ENCODE peak calls at places on chromosome 2, in eight cellular contexts. One of them, this sample, is unnamed.

GRCh38 chr2:209532321-209532720 is 108.5 kb downstream of the MAP2 start:
- DNase-seq in hepatocyte: no peak
- DNase-seq in progenitor cell of endocrine pancreas: no peak
- DNase-seq in Caco-2: no peak
- DNase-seq in fibroblast of lung: no peak
- DNase-seq in uterus: no peak
- DNase-seq in Calu3: no peak
- DNase-seq in GM12865: no peak
- DNase-seq in this sample: no peak

GRCh38 chr2:152568566-152568965 is 148.7 kb downstream of the PRPF40A start:
- DNase-seq in progenitor cell of endocrine pancreas: no peak
- DNase-seq in uterus: no peak
- DNase-seq in hepatocyte: no peak
- DNase-seq in Calu3: no peak
- DNase-seq in fibroblast of lung: no peak
- DNase-seq in GM12865: no peak
- DNase-seq in Caco-2: no peak
- DNase-seq in this sample: no peak

GRCh38 chr2:127046579-127046978 is 60.4 kb downstream of the BIN1 start:
- DNase-seq in hepatocyte: no peak
- DNase-seq in uterus: no peak
- DNase-seq in fibroblast of lung: no peak
- DNase-seq in Caco-2: peak
- DNase-seq in Calu3: no peak
- DNase-seq in GM12865: no peak
- DNase-seq in progenitor cell of endocrine pancreas: no peak
- DNase-seq in this sample: no peak

GRCh38 chr2:127570282-127571250 is 35.1 kb downstream of the MYO7B start:
- DNase-seq in Calu3: no peak
- DNase-seq in fibroblast of lung: no peak
- DNase-seq in GM12865: no peak
- DNase-seq in Caco-2: peak
- DNase-seq in uterus: no peak
- DNase-seq in hepatocyte: no peak
- DNase-seq in progenitor cell of endocrine pancreas: no peak
- DNase-seq in this sample: no peak

GRCh38 chr2:180952082-180952481 is 28.3 kb upstream of the UBE2E3 start:
- DNase-seq in progenitor cell of endocrine pancreas: no peak
- DNase-seq in Calu3: no peak
- DNase-seq in uterus: no peak
- DNase-seq in hepatocyte: no peak
- DNase-seq in Caco-2: no peak
- DNase-seq in GM12865: peak
- DNase-seq in fibroblast of lung: no peak
- DNase-seq in this sample: no peak

GRCh38 chr2:193463016-193463415 is 1268.3 kb upstream of the TMEFF2 start:
- DNase-seq in uterus: no peak
- DNase-seq in Caco-2: no peak
- DNase-seq in GM12865: no peak
- DNase-seq in Calu3: no peak
- DNase-seq in hepatocyte: no peak
- DNase-seq in fibroblast of lung: no peak
- DNase-seq in progenitor cell of endocrine pancreas: no peak
- DNase-seq in this sample: no peak

GRCh38 chr2:17538022-17538843 is 2.3 kb upstream of the VSNL1 start:
- DNase-seq in fibroblast of lung: peak
- DNase-seq in progenitor cell of endocrine pancreas: no peak
- DNase-seq in GM12865: no peak
- DNase-seq in uterus: no peak
- DNase-seq in hepatocyte: peak
- DNase-seq in Caco-2: no peak
- DNase-seq in Calu3: no peak
- DNase-seq in this sample: no peak

GRCh38 chr2:224432003-224432574 is 30.2 kb upstream of the FAM124B start:
- DNase-seq in progenitor cell of endocrine pancreas: no peak
- DNase-seq in Calu3: no peak
- DNase-seq in fibroblast of lung: no peak
- DNase-seq in Caco-2: no peak
- DNase-seq in hepatocyte: no peak
- DNase-seq in GM12865: no peak
- DNase-seq in uterus: no peak
- DNase-seq in this sample: no peak

GRCh38 chr2:175282300-175282699 is 100.8 kb upstream of the ATP5MC3 start:
- DNase-seq in progenitor cell of endocrine pancreas: no peak
- DNase-seq in uterus: no peak
- DNase-seq in Caco-2: no peak
- DNase-seq in GM12865: peak
- DNase-seq in hepatocyte: peak
- DNase-seq in Calu3: no peak
- DNase-seq in fibroblast of lung: peak
- DNase-seq in this sample: no peak

GRCh38 chr2:588041-588645 is 89.1 kb downstream of the TMEM18 start:
- DNase-seq in uterus: no peak
- DNase-seq in hepatocyte: no peak
- DNase-seq in Calu3: no peak
- DNase-seq in progenitor cell of endocrine pancreas: no peak
- DNase-seq in fibroblast of lung: no peak
- DNase-seq in GM12865: no peak
- DNase-seq in Caco-2: no peak
- DNase-seq in this sample: no peak

GRCh38 chr2:231162036-231162345 is 36.4 kb upstream of the ARMC9 start:
- DNase-seq in progenitor cell of endocrine pancreas: no peak
- DNase-seq in uterus: no peak
- DNase-seq in Caco-2: no peak
- DNase-seq in Calu3: no peak
- DNase-seq in fibroblast of lung: peak
- DNase-seq in hepatocyte: peak
- DNase-seq in GM12865: no peak
- DNase-seq in this sample: no peak

GRCh38 chr2:105114551-105114950 is 76.7 kb downstream of the MRPS9 start:
- DNase-seq in Caco-2: no peak
- DNase-seq in Calu3: no peak
- DNase-seq in hepatocyte: peak
- DNase-seq in fibroblast of lung: peak
- DNase-seq in uterus: no peak
- DNase-seq in progenitor cell of endocrine pancreas: no peak
- DNase-seq in GM12865: peak
- DNase-seq in this sample: no peak

GRCh38 chr2:105784577-105784976 is 39.9 kb downstream of the NCK2 start:
- DNase-seq in Calu3: no peak
- DNase-seq in progenitor cell of endocrine pancreas: no peak
- DNase-seq in GM12865: no peak
- DNase-seq in uterus: no peak
- DNase-seq in fibroblast of lung: no peak
- DNase-seq in Caco-2: no peak
- DNase-seq in hepatocyte: no peak
- DNase-seq in this sample: no peak

GRCh38 chr2:138373993-138374408 is 127.6 kb upstream of the SPOPL start:
- DNase-seq in Calu3: peak
- DNase-seq in hepatocyte: peak
- DNase-seq in fibroblast of lung: peak
- DNase-seq in progenitor cell of endocrine pancreas: no peak
- DNase-seq in Caco-2: no peak
- DNase-seq in uterus: no peak
- DNase-seq in GM12865: peak
- DNase-seq in this sample: no peak

GRCh38 chr2:171404719-171405118 is 29.1 kb downstream of the METTL8 start:
- DNase-seq in uterus: no peak
- DNase-seq in Calu3: no peak
- DNase-seq in Caco-2: no peak
- DNase-seq in progenitor cell of endocrine pancreas: no peak
- DNase-seq in hepatocyte: no peak
- DNase-seq in fibroblast of lung: no peak
- DNase-seq in GM12865: peak
- DNase-seq in this sample: no peak

GRCh38 chr2:158970522-158970855 is 2.0 kb downstream of the TANC1 start:
- DNase-seq in Caco-2: no peak
- DNase-seq in fibroblast of lung: no peak
- DNase-seq in progenitor cell of endocrine pancreas: no peak
- DNase-seq in uterus: peak
- DNase-seq in GM12865: no peak
- DNase-seq in Calu3: no peak
- DNase-seq in hepatocyte: no peak
- DNase-seq in this sample: no peak

GRCh38 chr2:120938132-120938771 is 202.6 kb downstream of the GLI2 start:
- DNase-seq in uterus: no peak
- DNase-seq in Calu3: no peak
- DNase-seq in progenitor cell of endocrine pancreas: no peak
- DNase-seq in GM12865: no peak
- DNase-seq in fibroblast of lung: peak
- DNase-seq in Caco-2: peak
- DNase-seq in hepatocyte: no peak
- DNase-seq in this sample: no peak

GRCh38 chr2:195559431-195559914 is 97.6 kb upstream of the SLC39A10 start:
- DNase-seq in GM12865: peak
- DNase-seq in fibroblast of lung: peak
- DNase-seq in Caco-2: no peak
- DNase-seq in uterus: no peak
- DNase-seq in Calu3: no peak
- DNase-seq in hepatocyte: no peak
- DNase-seq in progenitor cell of endocrine pancreas: no peak
- DNase-seq in this sample: no peak

DNA sequence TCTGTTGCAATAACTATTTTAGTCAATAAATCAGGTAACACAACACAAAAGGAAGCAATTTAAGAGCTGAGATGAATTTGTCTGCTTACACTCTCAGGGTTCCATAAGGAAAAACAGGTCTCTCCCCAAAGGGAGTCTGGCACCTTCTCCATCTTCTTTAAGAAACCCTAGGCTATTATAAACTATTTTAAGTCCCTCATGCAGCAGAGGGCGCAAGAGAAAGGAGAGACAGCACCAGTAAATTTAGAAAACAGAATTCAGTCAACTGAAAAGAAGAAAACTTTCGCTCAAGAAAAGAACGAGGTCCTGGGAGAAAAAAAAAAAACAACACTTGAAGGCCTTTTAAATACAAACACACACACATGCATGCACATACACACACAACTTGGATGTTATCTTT is 19.1 kb downstream of the SULT1C4 start:
- DNase-seq in Calu3: no peak
- DNase-seq in hepatocyte: no peak
- DNase-seq in progenitor cell of endocrine pancreas: no peak
- DNase-seq in GM12865: peak
- DNase-seq in uterus: no peak
- DNase-seq in Caco-2: peak
- DNase-seq in fibroblast of lung: peak
- DNase-seq in this sample: no peak
- TF ChIP-seq CTCF in Calu3: no peak
- TF ChIP-seq CTCF in hepatocyte: no peak
- TF ChIP-seq CTCF in progenitor cell of endocrine pancreas: no peak
- TF ChIP-seq CTCF in GM12865: peak
- TF ChIP-seq CTCF in uterus: no peak
- TF ChIP-seq CTCF in Caco-2: peak
- TF ChIP-seq CTCF in fibroblast of lung: peak
- TF ChIP-seq CTCF in this sample: peak

GRCh38 chr2:204628926-204629661 is 83.8 kb downstream of the PARD3B start:
- DNase-seq in Caco-2: no peak
- DNase-seq in uterus: no peak
- DNase-seq in hepatocyte: no peak
- DNase-seq in GM12865: no peak
- DNase-seq in fibroblast of lung: peak
- DNase-seq in Calu3: no peak
- DNase-seq in progenitor cell of endocrine pancreas: no peak
- DNase-seq in this sample: no peak

GRCh38 chr2:204625135-204625534 is 79.9 kb downstream of the PARD3B start:
- DNase-seq in progenitor cell of endocrine pancreas: no peak
- DNase-seq in fibroblast of lung: peak
- DNase-seq in Calu3: peak
- DNase-seq in hepatocyte: no peak
- DNase-seq in GM12865: peak
- DNase-seq in uterus: no peak
- DNase-seq in Caco-2: no peak
- DNase-seq in this sample: no peak
- TF ChIP-seq CTCF in progenitor cell of endocrine pancreas: no peak
- TF ChIP-seq CTCF in fibroblast of lung: no peak
- TF ChIP-seq CTCF in Calu3: peak
- TF ChIP-seq CTCF in hepatocyte: no peak
- TF ChIP-seq CTCF in GM12865: no peak
- TF ChIP-seq CTCF in uterus: no peak
- TF ChIP-seq CTCF in Caco-2: no peak
- TF ChIP-seq CTCF in this sample: no peak

GRCh38 chr2:197195591-197195990 is 115.0 kb downstream of the ANKRD44 start:
- DNase-seq in fibroblast of lung: no peak
- DNase-seq in Caco-2: no peak
- DNase-seq in progenitor cell of endocrine pancreas: no peak
- DNase-seq in uterus: no peak
- DNase-seq in GM12865: no peak
- DNase-seq in Calu3: no peak
- DNase-seq in hepatocyte: no peak
- DNase-seq in this sample: no peak
- TF ChIP-seq CTCF in fibroblast of lung: no peak
- TF ChIP-seq CTCF in Caco-2: no peak
- TF ChIP-seq CTCF in progenitor cell of endocrine pancreas: no peak
- TF ChIP-seq CTCF in uterus: no peak
- TF ChIP-seq CTCF in GM12865: no peak
- TF ChIP-seq CTCF in Calu3: no peak
- TF ChIP-seq CTCF in hepatocyte: no peak
- TF ChIP-seq CTCF in this sample: no peak

GRCh38 chr2:85181093-85181685 is 48.0 kb downstream of the TCF7L1 start:
- DNase-seq in GM12865: no peak
- DNase-seq in Calu3: peak
- DNase-seq in progenitor cell of endocrine pancreas: no peak
- DNase-seq in uterus: no peak
- DNase-seq in Caco-2: no peak
- DNase-seq in fibroblast of lung: no peak
- DNase-seq in hepatocyte: peak
- DNase-seq in this sample: no peak
- TF ChIP-seq CTCF in GM12865: peak
- TF ChIP-seq CTCF in Calu3: no peak
- TF ChIP-seq CTCF in progenitor cell of endocrine pancreas: peak
- TF ChIP-seq CTCF in uterus: no peak
- TF ChIP-seq CTCF in Caco-2: no peak
- TF ChIP-seq CTCF in fibroblast of lung: no peak
- TF ChIP-seq CTCF in hepatocyte: peak
- TF ChIP-seq CTCF in this sample: peak